ENCODE peak calls at places on chromosomes 13 and 19, in four cellular contexts. N is GM12865; K is HCT116; X is CD8-positive, alpha-beta T cell. Q is an unnamed sample.

GRCh38 chr13:99553033-99553432 is 51.8 kb downstream of the TM9SF2 start:
- DNase-seq in N (no peak), K (no peak), X (no peak), Q (no peak)

GRCh38 chr13:21637296-21637695 is 33.3 kb upstream of the MICU2 start:
- DNase-seq in N (peak; percentile 50), X (no peak), K (peak; percentile 94), Q (peak; percentile 77)

GRCh38 chr19:48598996-48599626 is 7.4 kb upstream of the SPACA4 start:
- DNase-seq in K (no peak), N (no peak), X (no peak), Q (no peak)

GRCh38 chr19:28670894-28671293 is 542.1 kb downstream of the UQCRFS1 start:
- DNase-seq in X (no peak), N (no peak), K (no peak), Q (no peak)

GRCh38 chr19:43265664-43266025 is 3.7 kb downstream of the PSG9 start:
- DNase-seq in X (no peak), K (no peak), N (no peak), Q (no peak)

GRCh38 chr13:21850013-21851006 is 179.4 kb downstream of the FGF9 start:
- DNase-seq in N (no peak), K (no peak), X (no peak), Q (no peak)

GRCh38 chr19:4556574-4557185 is 2.8 kb downstream of the SEMA6B start:
- DNase-seq in K (peak; percentile 69), N (peak; percentile 31), X (no peak), Q (peak; percentile 90)

GRCh38 chr13:25860862-25861261 is 191.0 kb downstream of the SHISA2 start:
- DNase-seq in K (no peak), N (no peak), X (no peak), Q (no peak)

GRCh38 chr13:99982021-99982740 is 597 bp downstream of the ZIC2 start:
- DNase-seq in N (peak; percentile 29), X (no peak), K (no peak), Q (peak; percentile 35)

GRCh38 chr19:30091456-30091855 is 149.4 kb downstream of the URI1 start:
- DNase-seq in X (no peak), N (no peak), K (no peak), Q (no peak)
- H3K4me3 ChIP-seq in X (no peak overlapping the region), N (no peak overlapping the region), K (no peak overlapping the region), Q (no peak overlapping the region)

GRCh38 chr19:14350866-14351265 is 30.4 kb upstream of the ADGRE5 start:
- DNase-seq in N (no peak), X (no peak), K (no peak), Q (no peak)

GRCh38 chr19:14352526-14352925 is 28.7 kb upstream of the ADGRE5 start:
- DNase-seq in X (no peak), K (no peak), N (no peak), Q (peak; percentile 1)

GRCh38 chr19:14349426-14349825 is 31.8 kb upstream of the ADGRE5 start:
- DNase-seq in N (no peak), K (no peak), X (no peak), Q (peak; percentile 4)

GRCh38 chr19:14350302-14350701 is 30.9 kb upstream of the ADGRE5 start:
- DNase-seq in X (no peak), N (no peak), K (no peak), Q (peak; percentile 3)

DNA sequence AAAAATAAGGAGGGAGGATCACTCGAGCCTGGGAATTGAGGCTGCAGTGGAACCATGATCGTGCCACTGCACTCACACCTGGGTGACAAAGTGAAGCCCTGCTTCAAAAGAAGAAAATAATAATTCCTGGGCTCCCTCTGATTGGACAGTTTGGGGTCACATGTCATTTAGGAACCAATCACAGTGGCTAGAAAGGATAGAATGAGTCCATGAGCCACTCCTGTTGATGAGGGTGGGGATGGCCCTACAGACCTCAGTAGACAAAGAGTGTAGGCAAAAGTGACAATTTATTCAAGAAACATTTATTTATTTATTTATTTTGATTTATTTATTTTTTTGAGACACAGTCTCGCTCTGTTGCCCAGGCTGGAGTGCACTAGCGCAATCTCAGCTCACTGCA is 26.8 kb upstream of the ADGRE5 start:
- DNase-seq in X (no peak), N (no peak), K (no peak), Q (peak; percentile 87)
- H3K4me3 ChIP-seq in X (no peak overlapping the region), N (no peak overlapping the region), K (no peak overlapping the region), Q (no peak overlapping the region)

DNA sequence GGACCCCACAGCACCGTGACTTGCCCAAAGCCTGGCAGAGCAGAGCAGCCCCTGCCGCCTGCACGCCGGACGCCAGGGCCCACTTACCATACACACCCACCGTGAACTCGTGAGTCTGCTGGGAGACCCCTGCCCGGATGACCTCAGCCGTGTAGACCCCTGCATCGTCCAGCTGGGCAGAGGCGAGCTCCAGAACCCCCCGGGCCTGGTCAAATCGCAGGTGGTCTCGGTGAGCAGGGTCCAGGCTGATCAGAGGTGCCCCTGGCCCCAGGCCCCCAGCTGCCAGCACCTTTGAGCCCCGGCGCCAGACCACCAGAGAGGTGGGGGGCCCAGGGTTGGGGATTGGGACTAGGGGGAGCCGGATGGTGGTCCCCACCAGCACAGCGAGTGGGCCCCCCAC is 873 bp downstream of the VSIG10L start:
- DNase-seq in X (no peak), K (no peak), N (no peak), Q (no peak)
- H3K4me3 ChIP-seq in X (no peak overlapping the region), K (no peak overlapping the region), N (no peak overlapping the region), Q (no peak overlapping the region)

GRCh38 chr19:14545716-14546082 is 16.3 kb downstream of the TECR start:
- DNase-seq in K (no peak), X (no peak), N (no peak), Q (no peak)
- H3K4me3 ChIP-seq in K (no peak overlapping the region), X (no peak overlapping the region), N (no peak overlapping the region), Q (no peak overlapping the region)

GRCh38 chr19:54420383-54421168 is 5.3 kb downstream of the TTYH1 start:
- DNase-seq in X (no peak), K (no peak), N (no peak), Q (peak; percentile 53)
- H3K4me3 ChIP-seq in X (no peak overlapping the region), K (no peak overlapping the region), N (no peak overlapping the region), Q (no peak overlapping the region)

GRCh38 chr13:43543331-43543730 is 243.4 kb downstream of the ENOX1 start:
- DNase-seq in K (no peak), N (no peak), X (no peak), Q (no peak)
- H3K4me3 ChIP-seq in K (no peak overlapping the region), N (no peak overlapping the region), X (no peak overlapping the region), Q (no peak overlapping the region)

GRCh38 chr19:589693-590395 is at the start of gene HCN2:
- DNase-seq in X (no peak), K (no peak), N (no peak), Q (peak; percentile 21)

GRCh38 chr19:588758-589692 is 656 bp upstream of the HCN2 start:
- DNase-seq in K (no peak), X (no peak), N (no peak), Q (peak; percentile 52)

GRCh38 chr19:590750-591098 is 1.0 kb downstream of the HCN2 start:
- DNase-seq in X (no peak), K (no peak), N (no peak), Q (no peak)

GRCh38 chr19:591099-591958 is 1.6 kb downstream of the HCN2 start:
- DNase-seq in N (no peak), X (no peak), K (no peak), Q (peak; percentile 68)

GRCh38 chr19:590396-590745 is 690 bp downstream of the HCN2 start:
- DNase-seq in K (no peak), N (no peak), X (no peak), Q (no peak)
- H3K4me3 ChIP-seq in K (no peak overlapping the region), N (no peak overlapping the region), X (no peak overlapping the region), Q (peak overlapping the region; percentile 28)

GRCh38 chr19:41323430-41324125 is 13.6 kb downstream of the CCDC97 start:
- DNase-seq in X (no peak), N (no peak), K (no peak), Q (peak; percentile 92)
- H3K4me3 ChIP-seq in X (no peak overlapping the region), N (no peak overlapping the region), K (no peak overlapping the region), Q (peak overlapping the region; percentile 13)

GRCh38 chr19:29944415-29945012 is 2.5 kb downstream of the URI1 start:
- DNase-seq in X (no peak), K (no peak), N (peak; percentile 32), Q (no peak)
- H3K4me3 ChIP-seq in X (no peak overlapping the region), K (no peak overlapping the region), N (peak overlapping the region; percentile 3), Q (peak overlapping the region; percentile 16)

Q was measured in K562.